ENCODE peak calls at places on chromosome 21, in seven cellular contexts. C, U, A, D, S, T and M are unnamed samples.

GRCh38 chr21:22374218-22374969 is 1376.2 kb downstream of the NCAM2 start:
- ATAC-seq in C (no peak), U (no peak), A (peak), D (no peak), S (no peak), T (peak), M (no peak)

GRCh38 chr21:32612999-32613337 is 791 bp upstream of the CFAP298 start:
- ATAC-seq in C (peak), U (no peak), A (no peak), D (peak), S (peak), T (peak), M (no peak)

GRCh38 chr21:42129300-42130266 is 58.5 kb downstream of the UMODL1 start:
- ATAC-seq in C (no peak), U (peak), A (no peak), D (no peak), S (no peak), T (no peak), M (no peak)

GRCh38 chr21:42341776-42342542 is 8.8 kb downstream of the TFF2 start:
- ATAC-seq in C (no peak), U (no peak), A (no peak), D (no peak), S (no peak), T (peak), M (no peak)

GRCh38 chr21:31514598-31514997 is 144.9 kb upstream of the SOD1 start:
- ATAC-seq in C (no peak), U (no peak), A (no peak), D (no peak), S (no peak), T (peak), M (no peak)

GRCh38 chr21:38596264-38597042 is 98.2 kb upstream of the ERG start:
- ATAC-seq in C (no peak), U (no peak), A (no peak), D (no peak), S (no peak), T (no peak), M (no peak)

GRCh38 chr21:28991861-28992525 is 684 bp downstream of the LTN1 start:
- ATAC-seq in C (peak), U (no peak), A (no peak), D (no peak), S (no peak), T (peak), M (no peak)

GRCh38 chr21:29771491-29772066 is 168.2 kb downstream of the GRIK1 start:
- ATAC-seq in C (no peak), U (no peak), A (no peak), D (no peak), S (no peak), T (no peak), M (no peak)

GRCh38 chr21:25997788-25998611 is 172.6 kb downstream of the APP start:
- ATAC-seq in C (peak), U (no peak), A (no peak), D (no peak), S (no peak), T (peak), M (no peak)

GRCh38 chr21:46168238-46168637 is 12.9 kb upstream of the FTCD start:
- ATAC-seq in C (no peak), U (no peak), A (no peak), D (no peak), S (peak), T (no peak), M (no peak)

GRCh38 chr21:23886828-23887708 is 1720.2 kb downstream of the MRPL39 start:
- ATAC-seq in C (no peak), U (no peak), A (no peak), D (peak), S (no peak), T (no peak), M (no peak)

GRCh38 chr21:37673801-37674575 is 242.3 kb downstream of the KCNJ6 start:
- ATAC-seq in C (no peak), U (no peak), A (no peak), D (no peak), S (no peak), T (no peak), M (no peak)

GRCh38 chr21:41957991-41958766 is 4.4 kb upstream of the C2CD2 start:
- ATAC-seq in C (peak), U (no peak), A (peak), D (no peak), S (peak), T (peak), M (no peak)

GRCh38 chr21:38258803-38259485 is 2.2 kb downstream of the KCNJ15 start:
- ATAC-seq in C (no peak), U (no peak), A (no peak), D (no peak), S (no peak), T (peak), M (no peak)

GRCh38 chr21:42862774-42863503 is 16.4 kb downstream of the WDR4 start:
- ATAC-seq in C (peak), U (no peak), A (no peak), D (no peak), S (no peak), T (peak), M (no peak)